ENCODE peak calls at places on chromosomes 7 and 10, in seven cellular contexts. X is GM10248, G is lower leg skin, H is uterus, D is T-helper 9 cell, W is iris pigment epithelial cell, Y is NCI-H1694 treated with DMSO at 0.1 percent for 48 hours. K is an unnamed sample.

GRCh38 chr7:33981686-33982424 is 76.5 kb downstream of the BMPER start:
- DNase-seq in X (no peak), G (no peak), H (no peak), D (no peak), W (peak), Y (no peak), K (peak)

GRCh38 chr7:151599401-151600227 is 79.9 kb upstream of the RHEB start:
- DNase-seq in X (no peak), G (no peak), H (peak), D (no peak), W (peak), Y (no peak), K (peak)

GRCh38 chr7:51135576-51135975 is 181.0 kb downstream of the COBL start:
- DNase-seq in X (no peak), G (no peak), H (no peak), D (no peak), W (no peak), Y (no peak), K (no peak)

GRCh38 chr7:75847707-75848106 is 31.1 kb upstream of the RHBDD2 start:
- DNase-seq in X (no peak), G (no peak), H (no peak), D (no peak), W (no peak), Y (no peak), K (no peak)

GRCh38 chr10:33791295-33791694 is 456.8 kb upstream of the NRP1 start:
- DNase-seq in X (no peak), G (no peak), H (no peak), D (no peak), W (no peak), Y (no peak), K (no peak)

GRCh38 chr10:49550563-49550962 is 11.6 kb upstream of the ERCC6 start:
- DNase-seq in X (no peak), G (no peak), H (no peak), D (no peak), W (peak), Y (no peak), K (peak)

GRCh38 chr10:35027567-35027966 is 62.6 kb downstream of the CUL2 start:
- DNase-seq in X (no peak), G (no peak), H (no peak), D (no peak), W (no peak), Y (peak), K (no peak)

GRCh38 chr10:125472037-125472607 is 210.8 kb downstream of the TEX36 start:
- DNase-seq in X (no peak), G (no peak), H (no peak), D (no peak), W (no peak), Y (no peak), K (no peak)

GRCh38 chr7:143351060-143351459 is 11.5 kb downstream of the FAM131B start:
- DNase-seq in X (no peak), G (no peak), H (no peak), D (no peak), W (peak), Y (no peak), K (no peak)

GRCh38 chr7:20542594-20542993 is 72.9 kb upstream of the ABCB5 start:
- DNase-seq in X (no peak), G (peak), H (peak), D (no peak), W (no peak), Y (no peak), K (no peak)

GRCh38 chr7:117997862-117998825 is 124.9 kb upstream of the CTTNBP2 start:
- DNase-seq in X (no peak), G (no peak), H (no peak), D (no peak), W (peak), Y (no peak), K (peak)

GRCh38 chr10:45302573-45302972 is 12.8 kb downstream of the OR13A1 start:
- DNase-seq in X (no peak), G (no peak), H (no peak), D (no peak), W (no peak), Y (no peak), K (no peak)

GRCh38 chr7:3897430-3898385 is 596.7 kb downstream of the SDK1 start:
- DNase-seq in X (peak), G (no peak), H (peak), D (peak), W (peak), Y (peak), K (peak)

GRCh38 chr10:4132216-4132556 is 347.2 kb upstream of the KLF6 start:
- DNase-seq in X (no peak), G (no peak), H (no peak), D (no peak), W (no peak), Y (no peak), K (no peak)

GRCh38 chr7:151745090-151745638 is 131.8 kb downstream of the PRKAG2 start:
- DNase-seq in X (no peak), G (no peak), H (no peak), D (no peak), W (peak), Y (no peak), K (peak)

GRCh38 chr7:101381549-101381948 is 18.9 kb downstream of the COL26A1 start:
- DNase-seq in X (no peak), G (no peak), H (no peak), D (no peak), W (no peak), Y (no peak), K (no peak)

GRCh38 chr10:86747796-86748581 is 8.4 kb upstream of the BMPR1A start:
- DNase-seq in X (no peak), G (no peak), H (no peak), D (no peak), W (peak), Y (no peak), K (no peak)

GRCh38 chr7:34361663-34362250 is 296.3 kb upstream of the NPSR1 start:
- DNase-seq in X (no peak), G (no peak), H (no peak), D (no peak), W (no peak), Y (no peak), K (no peak)

GRCh38 chr7:21260939-21261338 is 166.9 kb upstream of the SP4 start:
- DNase-seq in X (no peak), G (no peak), H (no peak), D (no peak), W (no peak), Y (no peak), K (no peak)

GRCh38 chr7:37656913-37657530 is 26.5 kb upstream of the GPR141 start:
- DNase-seq in X (no peak), G (no peak), H (no peak), D (no peak), W (no peak), Y (no peak), K (no peak)

GRCh38 chr10:36533316-36533715 is 592.1 kb upstream of the ANKRD30A start:
- DNase-seq in X (no peak), G (no peak), H (no peak), D (no peak), W (no peak), Y (no peak), K (no peak)

K was measured in brain microvascular endothelial cell.